ENCODE peak calls at places on chromosomes 13 and 19, in four cellular contexts. H is H1, R is PC-9, E is GM23248. O is an unnamed sample.
A peak's percentile ranks its signal among the peaks of the same experiment; 100 is the strongest.

GRCh38 chr19:46586294-46586693 is 14.8 kb upstream of the CALM3 start:
- DNase-seq in H (no peak), R (no peak), E (no peak), O (no peak)

GRCh38 chr19:13506550-13506878 is 235 bp upstream of the CACNA1A start:
- DNase-seq in H (peak; percentile 54), R (no peak), E (peak; percentile 73), O (no peak)

GRCh38 chr19:33456845-33457220 is 64.8 kb downstream of the PEPD start:
- DNase-seq in H (no peak), R (no peak), E (no peak), O (no peak)

GRCh38 chr13:47374741-47375140 is 477.9 kb upstream of the HTR2A start:
- DNase-seq in H (no peak), R (no peak), E (no peak), O (no peak)

GRCh38 chr13:50170447-50171037 is 155.3 kb downstream of the KCNRG start:
- DNase-seq in H (no peak), R (no peak), E (peak; percentile 35), O (peak; percentile 32)

GRCh38 chr13:112249644-112250610 is 126.2 kb upstream of the SPACA7 start:
- DNase-seq in H (peak; percentile 42), R (no peak), E (no peak), O (no peak)

GRCh38 chr13:110398564-110399507 is 91.8 kb downstream of the COL4A2 start:
- DNase-seq in H (no peak), R (peak; percentile 80), E (peak; percentile 72), O (no peak)

GRCh38 chr19:18793144-18794028 is 2.3 kb upstream of the COMP start:
- DNase-seq in H (no peak), R (no peak), E (no peak), O (no peak)

GRCh38 chr19:19464339-19465098 is 50.8 kb downstream of the TSSK6 start:
- DNase-seq in H (no peak), R (no peak), E (peak; percentile 71), O (no peak)

GRCh38 chr19:756232-756631 is 5.3 kb downstream of the MISP start:
- DNase-seq in H (no peak), R (peak; percentile 78), E (peak; percentile 52), O (peak; percentile 67)

GRCh38 chr13:97944396-97945029 is 9.0 kb upstream of the IPO5 start:
- DNase-seq in H (no peak), R (no peak), E (peak; percentile 56), O (peak; percentile 87)

DNA sequence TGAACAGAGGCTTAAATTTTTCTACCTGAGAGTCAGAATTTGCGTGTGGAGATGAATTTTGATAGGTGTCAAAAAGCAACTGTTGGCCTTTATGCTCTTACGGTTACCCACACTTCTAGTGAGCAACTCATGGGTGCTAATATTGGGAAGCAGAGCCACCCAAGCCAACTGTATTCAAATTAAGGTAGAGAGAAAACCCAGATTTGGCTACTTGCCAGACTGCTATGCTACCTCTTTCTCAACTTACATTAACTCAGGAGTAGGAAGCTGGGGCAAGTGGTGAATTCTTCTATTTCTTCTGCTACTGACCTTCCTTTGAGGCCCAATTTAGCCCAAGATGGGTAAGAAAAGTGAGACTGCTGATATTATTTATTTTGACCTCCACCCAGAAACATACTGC is 83.9 kb downstream of the OLFM4 start:
- DNase-seq in H (no peak), R (no peak), E (no peak), O (no peak)
- H2AFZ ChIP-seq in H (no peak overlapping the region), R (no peak overlapping the region), E (no peak overlapping the region), O (no peak overlapping the region)

GRCh38 chr13:94480672-94481145 is 1.2 kb upstream of the DCT start:
- DNase-seq in H (no peak), R (no peak), E (peak; percentile 91), O (no peak)
- H3K4me2 ChIP-seq in H (no peak overlapping the region), R (no peak overlapping the region), E (peak overlapping the region; percentile 6), O (no peak overlapping the region)

GRCh38 chr19:55370305-55370988 is at the start of gene IL11:
- DNase-seq in H (no peak), R (no peak), E (peak; percentile 92), O (peak; percentile 63)
- TF ChIP-seq EZH2 in H (peak; percentile 25), R (no peak), E (no peak), O (no peak)

DNA sequence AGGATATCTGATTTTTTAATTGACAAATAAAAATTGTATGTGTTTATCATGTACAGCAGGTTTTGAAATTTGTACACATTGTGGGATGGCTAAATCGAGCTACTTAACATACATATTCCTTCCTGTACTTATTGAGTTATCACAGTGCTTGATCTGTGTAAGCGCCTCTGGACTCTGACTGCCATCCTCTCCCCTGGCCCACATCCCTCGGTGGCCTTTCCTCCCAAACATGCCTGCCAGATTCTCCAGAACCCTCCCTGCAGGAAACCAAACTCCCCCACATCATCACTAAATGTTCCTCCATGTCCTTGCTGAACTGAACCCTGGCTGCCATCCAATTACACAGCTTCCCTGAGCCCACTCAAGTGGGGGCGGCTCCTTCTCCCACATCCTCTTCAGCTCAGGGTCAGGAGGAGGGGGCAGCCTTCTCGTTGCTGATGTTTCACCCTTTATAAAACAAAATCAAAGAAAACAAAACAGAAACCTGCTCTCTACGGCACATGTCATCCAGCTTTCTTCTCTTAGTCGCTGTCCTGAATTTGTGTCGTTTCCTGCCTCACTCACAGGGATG is 97.2 kb upstream of the SPATA13 start:
- DNase-seq in H (no peak), R (no peak), E (no peak), O (no peak)
- H2AFZ ChIP-seq in H (no peak overlapping the region), R (no peak overlapping the region), E (peak overlapping the region; percentile 48), O (no peak overlapping the region)

GRCh38 chr13:108877300-108877699 is 247.9 kb downstream of the MYO16 start:
- DNase-seq in H (no peak), R (no peak), E (peak; percentile 38), O (peak; percentile 51)
- H3K4me2 ChIP-seq in H (no peak overlapping the region), R (no peak overlapping the region), E (no peak overlapping the region), O (no peak overlapping the region)

GRCh38 chr19:17234911-17235617 is 9.0 kb downstream of the OCEL1 start:
- DNase-seq in H (peak; percentile 90), R (peak; percentile 39), E (peak; percentile 73), O (peak; percentile 46)
- TF ChIP-seq EZH2 in H (no peak), R (no peak), E (no peak), O (no peak)

DNA sequence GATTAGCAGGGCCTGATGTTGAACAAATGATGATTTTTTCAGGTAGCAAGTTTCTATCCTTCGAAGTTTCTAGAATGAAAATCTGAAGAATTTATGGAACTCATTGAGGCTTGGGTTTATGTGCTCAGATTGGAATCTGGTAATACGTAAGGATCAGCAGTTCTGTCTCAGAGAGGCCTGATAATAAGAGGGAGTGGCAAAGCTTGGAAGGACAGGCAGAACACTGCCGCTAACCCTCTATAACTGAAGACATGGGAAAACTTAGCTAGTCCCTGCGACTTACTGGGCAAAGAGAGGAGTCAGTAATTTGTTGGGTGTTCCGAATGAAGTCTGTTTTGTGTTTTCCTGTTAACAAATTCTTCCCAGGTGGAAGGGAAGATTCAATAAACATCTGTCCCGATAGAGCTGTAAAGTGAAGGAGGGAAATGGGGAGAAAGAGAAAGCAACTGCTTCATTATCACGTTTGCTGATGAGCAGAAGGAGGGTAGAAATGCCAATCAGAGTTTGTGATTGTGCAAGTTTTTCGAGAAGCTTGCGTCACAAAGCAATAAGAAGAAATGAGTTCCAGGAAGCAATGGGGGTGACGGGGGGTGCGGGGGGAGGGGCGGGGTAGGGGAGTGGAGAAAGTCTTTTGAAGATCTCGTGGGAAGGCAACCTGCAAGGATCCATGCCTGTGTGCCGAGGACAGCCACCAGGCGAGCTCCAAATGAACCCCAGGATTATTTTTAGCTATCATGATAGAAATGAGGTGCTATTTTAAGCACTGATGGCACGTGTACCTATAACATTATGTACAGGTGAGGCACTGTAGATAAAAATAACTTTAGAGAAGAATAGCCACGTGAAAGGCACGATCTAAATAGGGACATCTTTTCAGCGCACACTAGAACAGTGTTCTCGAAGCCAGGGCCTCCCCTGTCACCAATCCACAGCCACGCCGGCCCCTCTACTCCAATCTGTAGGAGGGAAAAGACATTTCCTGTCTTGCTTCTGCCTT is 224.1 kb downstream of the FGF9 start:
- DNase-seq in H (no peak), R (no peak), E (no peak), O (no peak)
- H2AFZ ChIP-seq in H (no peak overlapping the region), R (no peak overlapping the region), E (no peak overlapping the region), O (no peak overlapping the region)

GRCh38 chr13:73254827-73255226 is 196.0 kb downstream of the KLF5 start:
- DNase-seq in H (no peak), R (no peak), E (peak; percentile 25), O (peak; percentile 36)
- H3K4me2 ChIP-seq in H (no peak overlapping the region), R (no peak overlapping the region), E (no peak overlapping the region), O (peak overlapping the region; percentile 47)

GRCh38 chr13:35478384-35479222 is 2.1 kb upstream of the MAB21L1 start:
- DNase-seq in H (peak; percentile 74), R (no peak), E (no peak), O (no peak)
- TF ChIP-seq EZH2 in H (peak; percentile 81), R (no peak), E (no peak), O (no peak)

GRCh38 chr13:96817336-96817941 is 176.8 kb downstream of the OXGR1 start:
- DNase-seq in H (no peak), R (no peak), E (peak; percentile 42), O (peak; percentile 50)
- H2AFZ ChIP-seq in H (no peak overlapping the region), R (no peak overlapping the region), E (no peak overlapping the region), O (no peak overlapping the region)

O was measured in PC-3.